ENCODE peak calls at places on chromosomes 13 and 19, in four cellular contexts. A is H9, G is mesenchymal stem cell, O is H1. W is an unnamed sample.

GRCh38 chr13:108915634-108916497 is 286.5 kb downstream of the MYO16 start:
- DNase-seq in A (peak), G (peak), O (peak), W (peak)

GRCh38 chr19:7868671-7869452 is 5.3 kb downstream of the PRR36 start:
- DNase-seq in A (peak), G (peak), O (peak), W (peak)

GRCh38 chr19:19169236-19170052 is 619 bp downstream of the MEF2B start:
- DNase-seq in A (no peak), G (no peak), O (no peak), W (no peak)

GRCh38 chr19:52138614-52139290 is 986 bp downstream of the ZNF616 start:
- DNase-seq in A (peak), G (peak), O (peak), W (no peak)

GRCh38 chr13:46032341-46032740 is 20.2 kb downstream of the ZC3H13 start:
- DNase-seq in A (no peak), G (no peak), O (no peak), W (no peak)

GRCh38 chr13:110258876-110259631 is 47.9 kb downstream of the COL4A1 start:
- DNase-seq in A (no peak), G (no peak), O (no peak), W (no peak)

GRCh38 chr19:30049844-30050667 is 108.0 kb downstream of the URI1 start:
- DNase-seq in A (no peak), G (peak), O (no peak), W (no peak)

GRCh38 chr19:23203841-23204344 is 46.3 kb downstream of the ZNF724 start:
- DNase-seq in A (peak), G (no peak), O (peak), W (no peak)

GRCh38 chr19:45485301-45486077 is 11.4 kb downstream of the RTN2 start:
- DNase-seq in A (peak), G (peak), O (no peak), W (peak)

GRCh38 chr13:45370922-45371406 is 30.0 kb upstream of the TPT1 start:
- DNase-seq in A (peak), G (peak), O (peak), W (peak)

GRCh38 chr13:27559714-27560113 is 60.6 kb downstream of the LNX2 start:
- DNase-seq in A (no peak), G (no peak), O (no peak), W (peak)

GRCh38 chr13:102039264-102039663 is 362.6 kb downstream of the FGF14 start:
- DNase-seq in A (no peak), G (no peak), O (no peak), W (no peak)

GRCh38 chr19:7709932-7710460 is 8.1 kb upstream of the FCER2 start:
- DNase-seq in A (no peak), G (no peak), O (no peak), W (no peak)

GRCh38 chr19:29526730-29527499 is 1.1 kb downstream of the VSTM2B start:
- DNase-seq in A (peak), G (no peak), O (no peak), W (no peak)

GRCh38 chr13:31322702-31323101 is 122.9 kb downstream of the B3GLCT start:
- DNase-seq in A (no peak), G (no peak), O (no peak), W (peak)

GRCh38 chr13:112060431-112060830 is 6.5 kb upstream of the SOX1 start:
- DNase-seq in A (no peak), G (no peak), O (no peak), W (no peak)

GRCh38 chr13:30736921-30737320 is 1.6 kb downstream of the ALOX5AP start:
- DNase-seq in A (no peak), G (no peak), O (no peak), W (no peak)

GRCh38 chr13:60612593-60612992 is 215.6 kb downstream of the TDRD3 start:
- DNase-seq in A (no peak), G (no peak), O (no peak), W (no peak)

GRCh38 chr13:64884976-64885375 is 2345.2 kb downstream of the PCDH9 start:
- DNase-seq in A (no peak), G (peak), O (no peak), W (no peak)

GRCh38 chr19:16067205-16067938 is 8.9 kb upstream of the TPM4 start:
- DNase-seq in A (no peak), G (no peak), O (no peak), W (no peak)

GRCh38 chr13:21613791-21614190 is 9.8 kb upstream of the MICU2 start:
- DNase-seq in A (no peak), G (no peak), O (no peak), W (no peak)

GRCh38 chr19:14408641-14409120 is 10.5 kb downstream of the DDX39A start:
- DNase-seq in A (no peak), G (no peak), O (no peak), W (peak)

GRCh38 chr13:101474419-101474957 is 22.0 kb downstream of the ITGBL1 start:
- DNase-seq in A (peak), G (peak), O (no peak), W (no peak)

GRCh38 chr13:50188696-50189095 is 173.5 kb downstream of the KCNRG start:
- DNase-seq in A (no peak), G (no peak), O (no peak), W (no peak)

GRCh38 chr19:56637976-56638555 is 4.9 kb upstream of the SMIM17 start:
- DNase-seq in A (peak), G (peak), O (peak), W (peak)

GRCh38 chr13:20340759-20341161 is 108.6 kb upstream of the GJB6 start:
- DNase-seq in A (no peak), G (no peak), O (no peak), W (peak)

GRCh38 chr13:44125943-44126469 is 246.3 kb downstream of the LACC1 start:
- DNase-seq in A (no peak), G (no peak), O (no peak), W (no peak)

GRCh38 chr13:26483546-26483945 is 73.9 kb upstream of the WASF3 start:
- DNase-seq in A (no peak), G (no peak), O (no peak), W (no peak)

GRCh38 chr19:43438291-43439162 is 23.8 kb downstream of the TEX101 start:
- DNase-seq in A (no peak), G (no peak), O (no peak), W (peak)

GRCh38 chr19:57263244-57263643 is 17.0 kb upstream of the ZNF460 start:
- DNase-seq in A (no peak), G (no peak), O (no peak), W (no peak)

GRCh38 chr13:78826312-78826711 is 167.4 kb upstream of the OBI1 start:
- DNase-seq in A (no peak), G (no peak), O (no peak), W (no peak)

GRCh38 chr19:31408460-31409124 is 59.4 kb upstream of the TSHZ3 start:
- DNase-seq in A (no peak), G (peak), O (no peak), W (peak)
- H2AK5ac ChIP-seq in A (no peak), G (no peak), O (no peak), W (no peak)

DNA sequence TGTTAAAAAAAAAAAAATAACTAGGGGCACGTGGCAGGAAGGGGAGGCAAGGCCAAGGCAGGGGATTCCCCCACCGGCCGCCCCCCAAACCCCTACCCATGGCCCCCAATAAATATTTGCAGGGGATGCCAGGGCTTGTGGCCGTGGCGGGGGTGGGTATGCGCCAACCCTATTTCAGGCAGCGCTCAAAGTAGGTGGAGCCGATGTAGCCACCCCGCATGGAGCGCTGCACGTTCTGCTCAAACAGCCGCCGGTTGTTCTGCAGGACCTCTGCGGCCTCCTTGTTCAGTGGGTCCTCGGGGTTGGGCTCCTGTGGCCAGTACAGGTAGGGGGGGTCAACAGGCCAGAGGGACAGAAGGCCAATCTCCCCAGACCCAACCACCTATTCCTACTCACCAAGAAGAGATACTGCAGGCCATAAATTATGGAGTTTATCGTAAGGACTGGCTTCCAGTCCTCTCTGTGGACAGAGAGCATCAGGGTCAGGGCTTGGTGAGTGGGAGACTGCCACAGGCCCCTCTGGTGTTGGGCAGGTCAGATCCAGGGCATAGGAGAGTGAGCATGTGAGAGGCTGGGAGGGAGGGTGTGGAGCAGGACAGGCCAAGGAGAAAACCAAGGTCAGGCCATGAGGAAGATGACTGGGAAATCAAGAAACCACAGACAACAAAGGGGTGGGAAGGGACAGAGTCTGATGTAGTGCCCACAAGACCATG is 1.2 kb upstream of the CHMP2A start:
- DNase-seq in A (no peak), G (no peak), O (no peak), W (no peak)
- H3K9ac ChIP-seq in A (no peak), G (peak), O (no peak), W (no peak)

DNA sequence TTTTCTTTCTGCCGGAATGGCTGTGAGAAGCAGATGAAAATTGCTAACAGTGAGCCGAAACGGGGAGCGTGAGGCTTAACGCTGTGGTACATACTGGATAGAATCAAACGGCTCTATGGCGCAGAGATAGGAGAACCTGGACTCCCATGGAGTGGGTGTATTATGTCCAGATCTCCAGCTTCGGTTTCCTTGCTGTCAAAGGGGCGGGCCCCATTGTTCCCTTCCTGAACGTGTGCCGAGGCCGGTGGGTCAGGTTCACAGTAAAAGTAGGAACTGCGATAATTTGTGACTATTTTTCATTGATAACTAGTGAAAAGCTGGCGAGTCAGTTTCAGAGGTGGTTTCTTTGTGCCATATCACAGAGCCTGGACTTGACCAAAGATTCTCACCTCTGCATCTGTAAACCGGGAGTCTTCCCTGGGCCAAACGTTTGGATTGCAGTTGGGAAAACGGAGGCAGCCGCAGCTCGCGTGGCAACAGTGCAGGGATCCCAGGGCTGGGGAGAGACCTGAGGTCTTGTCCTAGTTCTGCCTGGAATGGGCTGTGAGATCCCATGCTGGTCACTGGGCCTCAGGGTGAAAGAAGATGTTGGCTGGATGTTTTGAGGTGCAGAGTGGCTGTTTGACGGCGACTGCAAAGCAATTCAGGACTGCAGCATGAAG is 752 bp downstream of the RPL18A start:
- DNase-seq in A (no peak), G (no peak), O (no peak), W (no peak)
- H2AK5ac ChIP-seq in A (no peak), G (peak), O (peak), W (peak)

GRCh38 chr13:32894589-32895001 is 121.6 kb upstream of the KL start:
- DNase-seq in A (no peak), G (peak), O (no peak), W (no peak)
- H3K9ac ChIP-seq in A (no peak), G (no peak), O (no peak), W (no peak)

W was measured in trophoblast cell.